ENCODE peak calls at places on chromosomes 16 and 17, in six cellular contexts. One of them, this sample, is unnamed.
A peak's percentile ranks its signal among the peaks of the same experiment; 100 is the strongest.

GRCh38 chr16:14502932-14503741 is 126.9 kb downstream of the PARN start:
- DNase-seq in neural progenitor cell: no peak
- DNase-seq in HCT116: no peak
- DNase-seq in OCI-LY7: no peak
- DNase-seq in SK-N-SH: no peak
- DNase-seq in PC-3: peak; percentile 87
- DNase-seq in this sample: peak; percentile 66

GRCh38 chr17:18314059-18314730 is 599 bp downstream of the TOP3A start:
- DNase-seq in neural progenitor cell: peak; percentile 21
- DNase-seq in SK-N-SH: no peak
- DNase-seq in PC-3: peak; percentile 30
- DNase-seq in HCT116: no peak
- DNase-seq in OCI-LY7: peak; percentile 18
- DNase-seq in this sample: peak; percentile 49

GRCh38 chr16:84052071-84052622 is 9.6 kb upstream of the SLC38A8 start:
- DNase-seq in OCI-LY7: no peak
- DNase-seq in SK-N-SH: no peak
- DNase-seq in HCT116: no peak
- DNase-seq in neural progenitor cell: no peak
- DNase-seq in PC-3: no peak
- DNase-seq in this sample: no peak

GRCh38 chr17:39621523-39622379 is 5.0 kb upstream of the PPP1R1B start:
- DNase-seq in PC-3: peak; percentile 84
- DNase-seq in SK-N-SH: peak; percentile 88
- DNase-seq in HCT116: no peak
- DNase-seq in OCI-LY7: peak; percentile 87
- DNase-seq in neural progenitor cell: peak; percentile 90
- DNase-seq in this sample: peak; percentile 85

GRCh38 chr16:71540-72341 is 690 bp downstream of the RHBDF1 start:
- DNase-seq in neural progenitor cell: peak; percentile 79
- DNase-seq in HCT116: peak; percentile 42
- DNase-seq in PC-3: peak; percentile 93
- DNase-seq in SK-N-SH: peak; percentile 76
- DNase-seq in OCI-LY7: no peak
- DNase-seq in this sample: peak; percentile 91

GRCh38 chr16:88672776-88673175 is 9.9 kb upstream of the MVD start:
- DNase-seq in OCI-LY7: no peak
- DNase-seq in PC-3: no peak
- DNase-seq in SK-N-SH: peak; percentile 71
- DNase-seq in neural progenitor cell: peak; percentile 74
- DNase-seq in HCT116: peak; percentile 39
- DNase-seq in this sample: no peak

GRCh38 chr17:5921919-5922318 is 148.3 kb upstream of the WSCD1 start:
- DNase-seq in SK-N-SH: no peak
- DNase-seq in OCI-LY7: no peak
- DNase-seq in HCT116: peak; percentile 21
- DNase-seq in PC-3: peak; percentile 83
- DNase-seq in neural progenitor cell: no peak
- DNase-seq in this sample: peak; percentile 1

GRCh38 chr16:67857547-67858233 is 10.2 kb upstream of the CENPT start:
- DNase-seq in SK-N-SH: no peak
- DNase-seq in neural progenitor cell: no peak
- DNase-seq in OCI-LY7: no peak
- DNase-seq in PC-3: peak; percentile 95
- DNase-seq in HCT116: no peak
- DNase-seq in this sample: peak; percentile 99

GRCh38 chr16:58850627-58851024 is 116.5 kb upstream of the GOT2 start:
- DNase-seq in HCT116: no peak
- DNase-seq in neural progenitor cell: no peak
- DNase-seq in OCI-LY7: no peak
- DNase-seq in SK-N-SH: no peak
- DNase-seq in PC-3: no peak
- DNase-seq in this sample: no peak

GRCh38 chr16:77133706-77134105 is 57.3 kb upstream of the MON1B start:
- DNase-seq in neural progenitor cell: no peak
- DNase-seq in SK-N-SH: no peak
- DNase-seq in OCI-LY7: no peak
- DNase-seq in PC-3: no peak
- DNase-seq in HCT116: no peak
- DNase-seq in this sample: no peak
- TF ChIP-seq EZH2phosphoT487 in neural progenitor cell: no peak
- TF ChIP-seq EZH2phosphoT487 in SK-N-SH: no peak
- TF ChIP-seq EZH2phosphoT487 in OCI-LY7: no peak
- TF ChIP-seq EZH2phosphoT487 in PC-3: no peak
- TF ChIP-seq EZH2phosphoT487 in HCT116: no peak
- TF ChIP-seq EZH2phosphoT487 in this sample: no peak

DNA sequence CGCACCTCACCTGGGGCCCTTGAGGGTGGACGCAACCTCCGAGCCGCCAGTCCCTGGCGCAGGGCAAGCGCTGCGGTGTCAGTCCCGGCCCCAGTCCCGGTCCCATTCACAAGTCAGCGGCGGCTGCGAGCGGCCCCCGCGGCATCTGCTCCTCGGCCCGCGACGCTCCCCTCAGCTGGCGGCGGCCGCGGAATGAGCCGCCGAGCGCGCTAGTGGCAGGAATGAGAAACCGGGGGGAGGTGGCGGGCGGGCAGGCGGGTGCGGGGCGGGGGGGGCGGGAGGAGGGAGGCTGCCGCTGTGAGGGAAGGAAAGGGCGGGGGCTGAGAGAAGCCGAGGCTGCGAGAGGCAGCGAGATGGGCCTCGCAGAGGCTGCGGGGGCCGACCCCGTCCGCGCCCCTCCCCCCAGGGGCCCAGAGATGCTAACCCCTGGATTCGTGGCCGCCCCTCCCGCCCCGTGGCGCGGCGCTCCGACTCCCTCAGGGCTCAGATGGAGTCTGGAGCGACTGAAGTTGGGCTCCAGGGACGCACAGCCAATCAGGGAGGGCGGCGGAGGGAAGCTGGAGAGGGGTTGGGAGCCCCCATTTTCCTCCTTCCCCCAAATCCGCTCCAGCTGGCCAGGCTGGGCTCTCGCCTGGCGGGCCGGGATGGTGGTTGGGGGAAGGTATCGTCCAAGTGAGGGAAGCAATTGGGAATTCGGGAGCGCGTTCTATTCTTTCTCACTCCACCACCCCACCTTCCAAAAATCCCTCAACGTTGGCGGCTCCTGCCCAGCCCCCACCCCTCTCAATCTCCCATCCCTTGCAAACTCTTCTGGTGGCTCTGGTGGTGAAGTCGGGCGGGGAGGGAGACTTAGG is at the start of gene CDH11:
- DNase-seq in HCT116: no peak
- DNase-seq in neural progenitor cell: peak; percentile 93
- DNase-seq in OCI-LY7: no peak
- DNase-seq in PC-3: peak; percentile 65
- DNase-seq in SK-N-SH: peak; percentile 82
- DNase-seq in this sample: peak; percentile 93
- TF ChIP-seq EZH2phosphoT487 in HCT116: no peak
- TF ChIP-seq EZH2phosphoT487 in neural progenitor cell: no peak
- TF ChIP-seq EZH2phosphoT487 in OCI-LY7: no peak
- TF ChIP-seq EZH2phosphoT487 in PC-3: no peak
- TF ChIP-seq EZH2phosphoT487 in SK-N-SH: no peak
- TF ChIP-seq EZH2phosphoT487 in this sample: no peak

GRCh38 chr17:79211061-79211770 is 136.6 kb downstream of the ENGASE start:
- DNase-seq in HCT116: no peak
- DNase-seq in OCI-LY7: no peak
- DNase-seq in SK-N-SH: no peak
- DNase-seq in PC-3: no peak
- DNase-seq in neural progenitor cell: no peak
- DNase-seq in this sample: no peak
- TF ChIP-seq EZH2phosphoT487 in HCT116: no peak
- TF ChIP-seq EZH2phosphoT487 in OCI-LY7: no peak
- TF ChIP-seq EZH2phosphoT487 in SK-N-SH: no peak
- TF ChIP-seq EZH2phosphoT487 in PC-3: no peak
- TF ChIP-seq EZH2phosphoT487 in neural progenitor cell: no peak
- TF ChIP-seq EZH2phosphoT487 in this sample: no peak

GRCh38 chr17:32488177-32488542 is 1.4 kb downstream of the CDK5R1 start:
- DNase-seq in SK-N-SH: no peak
- DNase-seq in HCT116: no peak
- DNase-seq in OCI-LY7: no peak
- DNase-seq in PC-3: no peak
- DNase-seq in neural progenitor cell: no peak
- DNase-seq in this sample: no peak

GRCh38 chr17:32485261-32485955 is 1.4 kb upstream of the CDK5R1 start:
- DNase-seq in OCI-LY7: no peak
- DNase-seq in neural progenitor cell: no peak
- DNase-seq in PC-3: peak; percentile 21
- DNase-seq in SK-N-SH: no peak
- DNase-seq in HCT116: no peak
- DNase-seq in this sample: no peak

GRCh38 chr17:32487460-32488176 is 825 bp downstream of the CDK5R1 start:
- DNase-seq in HCT116: no peak
- DNase-seq in SK-N-SH: peak; percentile 76
- DNase-seq in neural progenitor cell: peak; percentile 69
- DNase-seq in PC-3: no peak
- DNase-seq in OCI-LY7: no peak
- DNase-seq in this sample: peak; percentile 43

GRCh38 chr17:32486091-32486700 is 597 bp upstream of the CDK5R1 start:
- DNase-seq in HCT116: peak; percentile 43
- DNase-seq in OCI-LY7: peak; percentile 77
- DNase-seq in neural progenitor cell: peak; percentile 93
- DNase-seq in SK-N-SH: peak; percentile 96
- DNase-seq in PC-3: peak; percentile 73
- DNase-seq in this sample: peak; percentile 90

DNA sequence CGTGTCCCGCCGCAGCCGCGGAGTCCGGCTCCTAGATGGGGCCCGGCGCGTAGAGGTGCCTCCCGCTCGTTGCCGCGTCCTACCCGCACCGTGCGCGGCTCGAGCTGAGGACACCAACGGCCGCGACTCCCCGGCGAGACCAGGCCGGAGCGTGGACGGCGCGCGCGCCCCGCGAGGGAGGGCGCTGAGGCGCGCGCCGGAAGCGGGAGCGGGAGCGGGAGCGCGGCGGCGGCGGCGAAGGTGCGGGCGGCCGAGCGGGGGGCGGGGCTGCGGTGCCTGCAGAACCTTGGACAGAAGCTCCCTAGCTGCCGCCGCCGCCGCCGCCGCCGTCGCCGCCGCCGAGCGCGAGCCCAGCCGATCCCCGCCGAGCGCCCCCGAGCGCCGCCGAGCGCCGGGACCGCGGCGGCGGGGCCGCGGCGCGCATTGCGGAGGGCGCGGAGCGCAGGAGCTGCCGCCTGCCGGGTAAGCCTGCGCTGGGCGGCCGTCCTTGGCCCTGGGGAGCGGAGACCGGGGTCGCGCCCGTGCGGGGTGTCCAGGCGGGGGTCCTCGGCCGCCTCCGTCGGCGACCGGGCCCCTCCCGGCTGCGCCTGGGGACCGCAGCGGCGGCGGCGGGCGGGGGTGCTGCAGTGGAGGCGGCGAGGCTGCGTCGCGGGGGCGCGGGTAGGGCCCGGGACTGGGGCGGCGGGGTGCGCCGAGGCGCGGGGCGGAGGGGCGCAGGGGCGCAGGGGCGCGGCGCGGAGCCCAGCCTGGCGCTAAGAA is at the start of gene CDK5R1:
- DNase-seq in OCI-LY7: peak; percentile 53
- DNase-seq in PC-3: peak; percentile 50
- DNase-seq in SK-N-SH: peak; percentile 87
- DNase-seq in neural progenitor cell: peak; percentile 94
- DNase-seq in HCT116: no peak
- DNase-seq in this sample: peak; percentile 86
- TF ChIP-seq EZH2phosphoT487 in OCI-LY7: no peak
- TF ChIP-seq EZH2phosphoT487 in PC-3: no peak
- TF ChIP-seq EZH2phosphoT487 in SK-N-SH: no peak
- TF ChIP-seq EZH2phosphoT487 in neural progenitor cell: no peak
- TF ChIP-seq EZH2phosphoT487 in HCT116: no peak
- TF ChIP-seq EZH2phosphoT487 in this sample: no peak

GRCh38 chr17:62008294-62008693 is 56.8 kb downstream of the MED13 start:
- DNase-seq in PC-3: no peak
- DNase-seq in OCI-LY7: no peak
- DNase-seq in HCT116: no peak
- DNase-seq in SK-N-SH: no peak
- DNase-seq in neural progenitor cell: no peak
- DNase-seq in this sample: no peak
- TF ChIP-seq EZH2phosphoT487 in PC-3: no peak
- TF ChIP-seq EZH2phosphoT487 in OCI-LY7: no peak
- TF ChIP-seq EZH2phosphoT487 in HCT116: no peak
- TF ChIP-seq EZH2phosphoT487 in SK-N-SH: no peak
- TF ChIP-seq EZH2phosphoT487 in neural progenitor cell: no peak
- TF ChIP-seq EZH2phosphoT487 in this sample: no peak

DNA sequence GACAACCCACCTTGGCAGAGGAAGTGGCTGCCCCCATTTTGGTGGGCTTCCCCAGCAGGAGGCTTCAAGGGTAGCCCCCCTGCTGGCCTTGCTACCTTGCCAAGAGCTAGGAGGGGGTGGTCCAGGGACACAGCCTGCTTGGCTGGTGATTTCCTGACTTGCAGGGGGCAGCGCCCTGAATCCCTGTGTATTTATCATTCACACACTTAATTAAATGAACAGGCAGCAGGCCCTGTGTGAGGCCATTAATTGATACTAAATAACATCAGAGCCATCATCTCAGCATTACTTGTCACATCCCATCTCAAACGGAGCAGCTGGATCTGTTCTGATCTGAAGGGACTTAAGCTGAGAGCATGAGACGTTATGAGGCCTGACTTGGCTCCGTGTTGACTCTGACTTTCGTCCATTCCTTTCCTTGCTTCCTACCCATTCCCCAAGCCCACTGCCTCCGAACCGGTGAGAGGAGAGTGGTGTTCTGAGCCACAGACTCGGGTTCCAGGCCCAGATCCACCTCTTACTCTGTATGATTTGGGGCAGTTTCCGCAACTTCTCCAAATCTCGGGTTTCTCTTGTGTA is 33.6 kb downstream of the CACNA1G start:
- DNase-seq in OCI-LY7: no peak
- DNase-seq in PC-3: no peak
- DNase-seq in SK-N-SH: peak; percentile 66
- DNase-seq in HCT116: no peak
- DNase-seq in neural progenitor cell: no peak
- DNase-seq in this sample: no peak
- TF ChIP-seq EZH2phosphoT487 in OCI-LY7: no peak
- TF ChIP-seq EZH2phosphoT487 in PC-3: no peak
- TF ChIP-seq EZH2phosphoT487 in SK-N-SH: no peak
- TF ChIP-seq EZH2phosphoT487 in HCT116: no peak
- TF ChIP-seq EZH2phosphoT487 in neural progenitor cell: no peak
- TF ChIP-seq EZH2phosphoT487 in this sample: no peak

DNA sequence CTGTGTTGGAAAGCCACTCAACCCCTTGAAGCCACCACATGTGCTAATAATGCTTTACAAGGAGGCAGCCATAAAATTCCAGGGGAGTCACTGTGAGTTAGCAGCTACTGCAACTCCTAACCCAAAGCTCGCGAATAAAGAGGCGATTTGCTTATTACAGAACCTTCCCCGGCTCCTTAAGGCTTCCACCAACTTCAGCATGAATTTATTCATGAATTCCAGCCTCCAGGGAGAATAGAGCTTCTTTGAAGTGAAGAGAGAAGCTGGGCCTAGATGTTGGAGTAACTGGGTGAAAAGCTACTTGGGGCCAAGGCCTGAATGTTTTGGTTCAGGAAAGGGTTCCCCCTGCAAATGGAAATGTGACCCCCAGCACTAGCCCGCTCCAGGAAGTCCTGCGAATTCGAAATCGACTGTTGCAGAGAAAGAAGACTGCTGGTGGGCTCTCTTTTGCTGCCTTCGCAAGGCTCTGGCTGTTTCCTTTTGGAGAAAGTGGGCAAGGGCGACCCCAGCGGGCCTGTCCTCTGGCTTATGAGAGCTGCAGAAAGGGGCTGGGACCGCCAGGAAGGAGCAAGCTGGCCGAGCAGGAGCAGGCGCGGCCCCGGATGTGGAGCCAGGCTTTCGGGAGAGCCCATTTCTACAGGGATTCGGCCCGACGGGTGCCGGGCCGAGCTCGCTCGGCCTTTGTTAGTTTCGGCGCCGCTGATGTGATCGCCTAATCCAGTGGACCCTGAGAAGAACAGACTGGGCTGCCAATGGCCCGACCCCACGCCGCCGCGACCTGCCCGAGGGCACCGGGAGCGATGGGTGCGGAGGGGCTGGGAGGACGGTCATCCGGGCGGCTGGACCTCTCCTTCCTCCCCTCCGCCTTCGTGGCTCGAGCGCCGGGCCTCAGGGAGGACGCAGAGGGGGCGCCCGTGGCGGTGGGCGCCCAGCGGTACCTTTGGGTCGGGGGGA is 7.6 kb downstream of the CBX8 start:
- DNase-seq in neural progenitor cell: peak; percentile 91
- DNase-seq in PC-3: no peak
- DNase-seq in HCT116: no peak
- DNase-seq in SK-N-SH: no peak
- DNase-seq in OCI-LY7: no peak
- DNase-seq in this sample: no peak
- TF ChIP-seq EZH2phosphoT487 in neural progenitor cell: no peak
- TF ChIP-seq EZH2phosphoT487 in PC-3: no peak
- TF ChIP-seq EZH2phosphoT487 in HCT116: no peak
- TF ChIP-seq EZH2phosphoT487 in SK-N-SH: no peak
- TF ChIP-seq EZH2phosphoT487 in OCI-LY7: no peak
- TF ChIP-seq EZH2phosphoT487 in this sample: no peak

This sample was measured in GM23248.